ENCODE peak calls at places on chromosomes 2 and 18, in four cellular contexts. L is spleen, Q is activated B cell treated with CpG ODN at 0.5 μM for 24 hours, Z is neural crest cell. P is an unnamed sample.

GRCh38 chr2:199589303-199589702 is 131.6 kb upstream of the SATB2 start:
- DNase-seq in L (no peak), Q (no peak), Z (no peak), P (no peak)

GRCh38 chr2:72098935-72099334 is 48.7 kb downstream of the CYP26B1 start:
- DNase-seq in L (no peak), Q (no peak), Z (no peak), P (no peak)

GRCh38 chr2:48600917-48601316 is 16.7 kb upstream of the GTF2A1L start:
- DNase-seq in L (no peak), Q (no peak), Z (no peak), P (no peak)

GRCh38 chr18:48868468-48869466 is 82.0 kb downstream of the SMAD7 start:
- DNase-seq in L (peak; percentile 88), Q (peak; percentile 44), Z (no peak), P (peak; percentile 94)

GRCh38 chr18:48003426-48004349 is 73.2 kb upstream of the SMAD2 start:
- DNase-seq in L (no peak), Q (no peak), Z (no peak), P (no peak)

GRCh38 chr2:145123606-145124005 is 603.7 kb upstream of the ZEB2 start:
- DNase-seq in L (no peak), Q (no peak), Z (no peak), P (no peak)

GRCh38 chr2:217761645-217762277 is 241.0 kb downstream of the TNS1 start:
- DNase-seq in L (no peak), Q (no peak), Z (no peak), P (no peak)

GRCh38 chr18:30386624-30387023 is 655.9 kb downstream of the DSC3 start:
- DNase-seq in L (no peak), Q (no peak), Z (no peak), P (no peak)

GRCh38 chr2:111118455-111119003 is 2.2 kb upstream of the BCL2L11 start:
- DNase-seq in L (peak; percentile 82), Q (peak; percentile 45), Z (peak; percentile 26), P (no peak)

GRCh38 chr2:201149064-201149820 is 33.3 kb downstream of the CFLAR start:
- DNase-seq in L (no peak), Q (no peak), Z (no peak), P (no peak)

GRCh38 chr18:63731215-63731614 is 28.5 kb downstream of the SERPINB11 start:
- DNase-seq in L (no peak), Q (no peak), Z (no peak), P (no peak)

GRCh38 chr18:76573325-76574025 is 78.4 kb upstream of the ZNF516 start:
- DNase-seq in L (no peak), Q (no peak), Z (no peak), P (peak; percentile 63)

GRCh38 chr2:85265304-85265703 is 62.5 kb downstream of the TGOLN2 start:
- DNase-seq in L (no peak), Q (no peak), Z (no peak), P (no peak)

GRCh38 chr2:166413255-166413654 is 37.5 kb upstream of the SCN9A start:
- DNase-seq in L (no peak), Q (no peak), Z (no peak), P (no peak)

GRCh38 chr2:188628989-188629889 is 337.6 kb downstream of the GULP1 start:
- DNase-seq in L (no peak), Q (no peak), Z (no peak), P (no peak)

GRCh38 chr2:73911548-73912208 is 15.0 kb upstream of the DGUOK start:
- DNase-seq in L (no peak), Q (no peak), Z (no peak), P (no peak)

GRCh38 chr18:3675446-3675845 is 225.5 kb downstream of the TGIF1 start:
- DNase-seq in L (no peak), Q (no peak), Z (no peak), P (no peak)

GRCh38 chr2:85713836-85714235 is 19.7 kb downstream of the GNLY start:
- DNase-seq in L (no peak), Q (no peak), Z (no peak), P (no peak)

GRCh38 chr18:36176739-36177138 is 10.6 kb upstream of the MOCOS start:
- DNase-seq in L (no peak), Q (no peak), Z (no peak), P (no peak)

GRCh38 chr2:112156152-112156986 is 18.2 kb downstream of the FBLN7 start:
- DNase-seq in L (no peak), Q (no peak), Z (no peak), P (no peak)

GRCh38 chr2:15480552-15480951 is 80.6 kb downstream of the NBAS start:
- DNase-seq in L (no peak), Q (no peak), Z (no peak), P (no peak)

GRCh38 chr2:15481000-15481399 is 80.1 kb downstream of the NBAS start:
- DNase-seq in L (no peak), Q (no peak), Z (no peak), P (no peak)

GRCh38 chr2:15486770-15487169 is 74.4 kb downstream of the NBAS start:
- DNase-seq in L (no peak), Q (no peak), Z (no peak), P (no peak)

DNA sequence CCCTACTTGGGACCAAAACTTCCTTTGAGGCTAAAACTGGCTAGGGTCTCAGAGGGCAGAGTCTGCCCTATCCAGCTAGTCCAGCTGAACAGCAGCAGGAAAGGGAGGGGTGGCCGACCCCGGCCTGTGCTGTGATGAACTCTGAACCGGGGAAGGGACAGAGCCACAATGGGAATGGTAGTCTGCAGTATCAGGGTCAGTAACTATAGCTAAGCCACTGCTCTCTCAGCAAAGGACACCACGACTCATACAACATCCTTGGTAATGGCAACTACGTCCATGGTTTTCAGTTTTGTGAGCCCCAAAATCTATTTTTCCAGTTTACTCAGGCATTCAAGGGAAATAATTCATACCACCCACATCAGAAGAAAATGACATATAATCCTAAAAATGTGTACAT is 75.2 kb downstream of the NBAS start:
- DNase-seq in L (no peak), Q (no peak), Z (peak; percentile 20), P (no peak)
- TF ChIP-seq CTCF in L (no peak), Q (no peak), Z (no peak), P (no peak)

GRCh38 chr18:28961669-28962228 is 784.8 kb upstream of the CDH2 start:
- DNase-seq in L (no peak), Q (no peak), Z (peak; percentile 5), P (no peak)
- TF ChIP-seq CTCF in L (peak; percentile 24), Q (no peak), Z (peak; percentile 67), P (peak; percentile 32)

GRCh38 chr2:25165992-25166618 is 2.3 kb downstream of the POMC start:
- DNase-seq in L (peak; percentile 92), Q (peak; percentile 71), Z (no peak), P (no peak)
- TF ChIP-seq CTCF in L (peak; percentile 35), Q (peak; percentile 20), Z (peak; percentile 48), P (no peak)

DNA sequence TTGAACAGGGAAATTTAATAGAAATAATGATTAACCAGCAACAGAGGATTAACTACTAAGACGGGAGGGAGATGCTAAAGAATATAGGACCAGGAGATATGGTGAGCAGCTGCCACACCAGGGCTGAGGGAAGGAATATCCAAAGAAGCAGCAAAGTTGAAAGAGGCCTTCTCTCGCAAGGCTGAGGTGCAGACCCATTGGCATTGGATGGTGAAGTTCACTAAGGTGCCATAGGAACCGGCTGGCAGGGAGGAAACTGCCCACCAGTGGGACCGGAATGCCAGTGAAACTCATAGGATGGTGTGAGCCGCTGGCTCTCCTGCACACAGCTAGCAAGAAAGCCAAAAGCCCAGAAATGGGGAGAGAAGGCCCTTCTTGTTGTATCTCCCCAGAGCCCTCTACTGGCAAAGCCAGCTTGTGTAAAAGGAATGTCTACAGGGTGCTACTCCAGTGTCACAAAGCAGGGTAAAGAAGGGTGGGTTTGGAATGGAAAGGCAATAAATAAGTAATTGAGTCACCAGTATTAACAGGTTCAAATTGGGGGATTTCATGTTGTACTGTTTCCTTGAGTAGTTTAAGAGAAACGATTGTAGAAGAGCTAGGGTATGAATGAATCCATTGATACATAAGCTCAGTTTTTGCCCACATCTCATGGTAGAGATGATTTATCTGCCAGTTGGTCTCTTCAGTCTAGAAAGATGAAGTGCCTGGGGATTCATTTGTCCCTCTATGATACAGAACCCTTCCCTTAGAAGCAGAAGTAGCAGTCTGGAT is 36.0 kb downstream of the FARP2 start:
- DNase-seq in L (no peak), Q (no peak), Z (no peak), P (no peak)
- TF ChIP-seq CTCF in L (no peak), Q (no peak), Z (peak; percentile 49), P (no peak)